ENCODE peak calls at places on chromosomes 7 and 10, in nine cellular contexts. One of them, this sample, is unnamed. For H3K4me1, the result is how much of the 10 kb centered on the place peaks cover.

GRCh38 chr10:117138838-117139580 is 939 bp upstream of the VAX1 start:
- DNase-seq in esophagus squamous epithelium: no peak
- DNase-seq in upper lobe of right lung: no peak
- DNase-seq in neural progenitor cell: peak
- DNase-seq in tibial nerve: no peak
- DNase-seq in left ventricle myocardium inferior: no peak
- DNase-seq in ovary: no peak
- DNase-seq in mammary epithelial cell: no peak
- DNase-seq in hepatocyte: no peak
- DNase-seq in this sample: no peak

GRCh38 chr7:135169141-135169935 is 1.2 kb downstream of the CYREN start:
- DNase-seq in hepatocyte: peak
- DNase-seq in upper lobe of right lung: no peak
- DNase-seq in esophagus squamous epithelium: no peak
- DNase-seq in mammary epithelial cell: peak
- DNase-seq in ovary: peak
- DNase-seq in neural progenitor cell: peak
- DNase-seq in tibial nerve: no peak
- DNase-seq in left ventricle myocardium inferior: no peak
- DNase-seq in this sample: peak

GRCh38 chr7:128236924-128237586 is 4.0 kb upstream of the LEP start:
- DNase-seq in left ventricle myocardium inferior: no peak
- DNase-seq in tibial nerve: no peak
- DNase-seq in upper lobe of right lung: no peak
- DNase-seq in mammary epithelial cell: peak
- DNase-seq in neural progenitor cell: no peak
- DNase-seq in ovary: no peak
- DNase-seq in hepatocyte: no peak
- DNase-seq in esophagus squamous epithelium: no peak
- DNase-seq in this sample: no peak

GRCh38 chr7:127768241-127768640 is 116.2 kb downstream of the SND1 start:
- DNase-seq in hepatocyte: no peak
- DNase-seq in left ventricle myocardium inferior: no peak
- DNase-seq in tibial nerve: no peak
- DNase-seq in upper lobe of right lung: no peak
- DNase-seq in ovary: no peak
- DNase-seq in mammary epithelial cell: peak
- DNase-seq in esophagus squamous epithelium: no peak
- DNase-seq in neural progenitor cell: no peak
- DNase-seq in this sample: no peak

GRCh38 chr10:125262920-125263319 is 102.6 kb upstream of the CTBP2 start:
- DNase-seq in tibial nerve: no peak
- DNase-seq in mammary epithelial cell: no peak
- DNase-seq in ovary: no peak
- DNase-seq in left ventricle myocardium inferior: no peak
- DNase-seq in esophagus squamous epithelium: no peak
- DNase-seq in neural progenitor cell: no peak
- DNase-seq in hepatocyte: no peak
- DNase-seq in upper lobe of right lung: no peak
- DNase-seq in this sample: no peak

GRCh38 chr10:8504436-8504977 is 450.0 kb downstream of the GATA3 start:
- DNase-seq in esophagus squamous epithelium: no peak
- DNase-seq in tibial nerve: no peak
- DNase-seq in ovary: no peak
- DNase-seq in upper lobe of right lung: no peak
- DNase-seq in left ventricle myocardium inferior: no peak
- DNase-seq in neural progenitor cell: peak
- DNase-seq in mammary epithelial cell: no peak
- DNase-seq in hepatocyte: no peak
- DNase-seq in this sample: no peak

GRCh38 chr7:30301751-30302150 is 17.4 kb downstream of the ZNRF2 start:
- DNase-seq in mammary epithelial cell: peak
- DNase-seq in hepatocyte: no peak
- DNase-seq in neural progenitor cell: peak
- DNase-seq in esophagus squamous epithelium: no peak
- DNase-seq in tibial nerve: no peak
- DNase-seq in upper lobe of right lung: no peak
- DNase-seq in ovary: no peak
- DNase-seq in left ventricle myocardium inferior: no peak
- DNase-seq in this sample: no peak

GRCh38 chr10:104327745-104328635 is 10.3 kb downstream of the ITPRIP start:
- DNase-seq in hepatocyte: peak
- DNase-seq in tibial nerve: peak
- DNase-seq in upper lobe of right lung: no peak
- DNase-seq in left ventricle myocardium inferior: no peak
- DNase-seq in esophagus squamous epithelium: no peak
- DNase-seq in ovary: peak
- DNase-seq in mammary epithelial cell: peak
- DNase-seq in neural progenitor cell: peak
- DNase-seq in this sample: peak

GRCh38 chr10:47176206-47176902 is 123.6 kb upstream of the GDF10 start:
- DNase-seq in hepatocyte: no peak
- DNase-seq in upper lobe of right lung: peak
- DNase-seq in esophagus squamous epithelium: no peak
- DNase-seq in left ventricle myocardium inferior: no peak
- DNase-seq in neural progenitor cell: no peak
- DNase-seq in tibial nerve: no peak
- DNase-seq in ovary: no peak
- DNase-seq in mammary epithelial cell: no peak
- DNase-seq in this sample: no peak

GRCh38 chr7:2541291-2542010 is 13.9 kb downstream of the BRAT1 start:
- DNase-seq in left ventricle myocardium inferior: no peak
- DNase-seq in upper lobe of right lung: peak
- DNase-seq in esophagus squamous epithelium: no peak
- DNase-seq in mammary epithelial cell: no peak
- DNase-seq in neural progenitor cell: no peak
- DNase-seq in hepatocyte: no peak
- DNase-seq in tibial nerve: no peak
- DNase-seq in ovary: peak
- DNase-seq in this sample: peak

GRCh38 chr7:8418627-8419245 is 14.7 kb upstream of the NXPH1 start:
- DNase-seq in upper lobe of right lung: no peak
- DNase-seq in ovary: no peak
- DNase-seq in neural progenitor cell: peak
- DNase-seq in esophagus squamous epithelium: no peak
- DNase-seq in tibial nerve: no peak
- DNase-seq in hepatocyte: peak
- DNase-seq in mammary epithelial cell: peak
- DNase-seq in left ventricle myocardium inferior: no peak
- DNase-seq in this sample: no peak

GRCh38 chr7:96723622-96724021 is 14.0 kb upstream of the SEM1 start:
- DNase-seq in tibial nerve: no peak
- DNase-seq in esophagus squamous epithelium: no peak
- DNase-seq in ovary: no peak
- DNase-seq in left ventricle myocardium inferior: no peak
- DNase-seq in upper lobe of right lung: no peak
- DNase-seq in hepatocyte: no peak
- DNase-seq in mammary epithelial cell: peak
- DNase-seq in neural progenitor cell: no peak
- DNase-seq in this sample: no peak

GRCh38 chr10:86757110-86757790 is 831 bp downstream of the BMPR1A start:
- DNase-seq in tibial nerve: peak
- DNase-seq in esophagus squamous epithelium: no peak
- DNase-seq in hepatocyte: peak
- DNase-seq in left ventricle myocardium inferior: peak
- DNase-seq in neural progenitor cell: peak
- DNase-seq in mammary epithelial cell: peak
- DNase-seq in upper lobe of right lung: peak
- DNase-seq in ovary: peak
- DNase-seq in this sample: peak

GRCh38 chr10:33460461-33461294 is 126.2 kb upstream of the NRP1 start:
- DNase-seq in mammary epithelial cell: no peak
- DNase-seq in esophagus squamous epithelium: no peak
- DNase-seq in tibial nerve: no peak
- DNase-seq in hepatocyte: peak
- DNase-seq in left ventricle myocardium inferior: peak
- DNase-seq in ovary: peak
- DNase-seq in upper lobe of right lung: no peak
- DNase-seq in neural progenitor cell: no peak
- DNase-seq in this sample: peak

GRCh38 chr10:131742371-131743000 is 158.3 kb upstream of the PPP2R2D start:
- DNase-seq in neural progenitor cell: no peak
- DNase-seq in ovary: peak
- DNase-seq in esophagus squamous epithelium: no peak
- DNase-seq in tibial nerve: no peak
- DNase-seq in upper lobe of right lung: peak
- DNase-seq in hepatocyte: no peak
- DNase-seq in mammary epithelial cell: no peak
- DNase-seq in left ventricle myocardium inferior: no peak
- DNase-seq in this sample: no peak

GRCh38 chr10:47449102-47449978 is 34.6 kb downstream of the ANXA8 start:
- DNase-seq in upper lobe of right lung: peak
- DNase-seq in tibial nerve: no peak
- DNase-seq in ovary: peak
- DNase-seq in hepatocyte: no peak
- DNase-seq in left ventricle myocardium inferior: no peak
- DNase-seq in neural progenitor cell: no peak
- DNase-seq in mammary epithelial cell: no peak
- DNase-seq in esophagus squamous epithelium: no peak
- DNase-seq in this sample: no peak

GRCh38 chr10:22436893-22437619 is 91.8 kb downstream of the SPAG6 start:
- DNase-seq in left ventricle myocardium inferior: peak
- DNase-seq in neural progenitor cell: peak
- DNase-seq in mammary epithelial cell: peak
- DNase-seq in esophagus squamous epithelium: peak
- DNase-seq in tibial nerve: peak
- DNase-seq in ovary: peak
- DNase-seq in hepatocyte: peak
- DNase-seq in upper lobe of right lung: peak
- DNase-seq in this sample: peak

GRCh38 chr10:86779267-86780017 is 23.0 kb downstream of the BMPR1A start:
- DNase-seq in neural progenitor cell: no peak
- DNase-seq in mammary epithelial cell: no peak
- DNase-seq in hepatocyte: no peak
- DNase-seq in tibial nerve: no peak
- DNase-seq in left ventricle myocardium inferior: no peak
- DNase-seq in esophagus squamous epithelium: no peak
- DNase-seq in upper lobe of right lung: no peak
- DNase-seq in ovary: no peak
- DNase-seq in this sample: no peak

DNA sequence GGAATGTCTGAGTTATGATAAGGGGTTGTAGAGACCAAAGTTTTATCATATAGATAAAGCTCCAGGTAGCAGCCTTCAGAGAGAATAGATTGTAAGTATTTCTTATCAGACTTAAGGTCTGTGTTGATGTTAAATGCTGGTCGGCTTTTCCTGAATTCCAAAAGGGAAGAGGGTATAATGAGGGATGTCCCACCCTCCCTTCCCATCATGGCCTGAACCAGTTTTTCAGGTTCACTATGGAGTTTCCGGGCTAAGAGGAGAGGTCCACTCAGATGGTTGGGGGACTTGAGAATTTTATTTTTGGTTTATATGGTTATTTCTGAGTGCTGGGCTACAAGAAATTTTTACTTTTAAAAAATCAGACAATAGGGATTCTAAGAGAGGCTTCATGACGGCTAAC is 45.2 kb downstream of the HERPUD2 start:
- DNase-seq in tibial nerve: no peak
- DNase-seq in ovary: no peak
- DNase-seq in neural progenitor cell: no peak
- DNase-seq in mammary epithelial cell: no peak
- DNase-seq in hepatocyte: no peak
- DNase-seq in upper lobe of right lung: no peak
- DNase-seq in left ventricle myocardium inferior: no peak
- DNase-seq in esophagus squamous epithelium: no peak
- DNase-seq in this sample: no peak
- H3K4me1 ChIP-seq in tibial nerve: under half
- H3K4me1 ChIP-seq in ovary: under half
- H3K4me1 ChIP-seq in neural progenitor cell: under half
- H3K4me1 ChIP-seq in mammary epithelial cell: under half
- H3K4me1 ChIP-seq in hepatocyte: under half
- H3K4me1 ChIP-seq in upper lobe of right lung: under half
- H3K4me1 ChIP-seq in left ventricle myocardium inferior: under half
- H3K4me1 ChIP-seq in esophagus squamous epithelium: under half
- H3K4me1 ChIP-seq in this sample: under half

GRCh38 chr7:158531661-158532060 is 56.0 kb downstream of the PTPRN2 start:
- DNase-seq in esophagus squamous epithelium: no peak
- DNase-seq in ovary: no peak
- DNase-seq in mammary epithelial cell: no peak
- DNase-seq in upper lobe of right lung: no peak
- DNase-seq in hepatocyte: no peak
- DNase-seq in tibial nerve: no peak
- DNase-seq in neural progenitor cell: no peak
- DNase-seq in left ventricle myocardium inferior: no peak
- DNase-seq in this sample: no peak
- H3K27ac ChIP-seq in esophagus squamous epithelium: no peak
- H3K27ac ChIP-seq in ovary: no peak
- H3K27ac ChIP-seq in mammary epithelial cell: no peak
- H3K27ac ChIP-seq in upper lobe of right lung: no peak
- H3K27ac ChIP-seq in hepatocyte: no peak
- H3K27ac ChIP-seq in tibial nerve: no peak
- H3K27ac ChIP-seq in neural progenitor cell: no peak
- H3K27ac ChIP-seq in left ventricle myocardium inferior: no peak
- H3K27ac ChIP-seq in this sample: no peak

GRCh38 chr7:22251906-22252495 is 105.0 kb downstream of the RAPGEF5 start:
- DNase-seq in neural progenitor cell: peak
- DNase-seq in mammary epithelial cell: no peak
- DNase-seq in left ventricle myocardium inferior: no peak
- DNase-seq in ovary: no peak
- DNase-seq in upper lobe of right lung: no peak
- DNase-seq in hepatocyte: no peak
- DNase-seq in tibial nerve: no peak
- DNase-seq in esophagus squamous epithelium: no peak
- DNase-seq in this sample: no peak

GRCh38 chr7:22255342-22255741 is 101.6 kb downstream of the RAPGEF5 start:
- DNase-seq in left ventricle myocardium inferior: no peak
- DNase-seq in tibial nerve: no peak
- DNase-seq in mammary epithelial cell: no peak
- DNase-seq in neural progenitor cell: no peak
- DNase-seq in esophagus squamous epithelium: no peak
- DNase-seq in ovary: no peak
- DNase-seq in upper lobe of right lung: no peak
- DNase-seq in hepatocyte: no peak
- DNase-seq in this sample: no peak

GRCh38 chr7:22256702-22257101 is 100.3 kb downstream of the RAPGEF5 start:
- DNase-seq in hepatocyte: no peak
- DNase-seq in tibial nerve: no peak
- DNase-seq in mammary epithelial cell: no peak
- DNase-seq in neural progenitor cell: no peak
- DNase-seq in esophagus squamous epithelium: no peak
- DNase-seq in upper lobe of right lung: no peak
- DNase-seq in left ventricle myocardium inferior: no peak
- DNase-seq in ovary: no peak
- DNase-seq in this sample: no peak

GRCh38 chr7:22252886-22253536 is 103.9 kb downstream of the RAPGEF5 start:
- DNase-seq in upper lobe of right lung: no peak
- DNase-seq in left ventricle myocardium inferior: no peak
- DNase-seq in ovary: no peak
- DNase-seq in tibial nerve: no peak
- DNase-seq in hepatocyte: no peak
- DNase-seq in neural progenitor cell: no peak
- DNase-seq in esophagus squamous epithelium: no peak
- DNase-seq in mammary epithelial cell: no peak
- DNase-seq in this sample: no peak

GRCh38 chr7:22255834-22256233 is 101.1 kb downstream of the RAPGEF5 start:
- DNase-seq in neural progenitor cell: peak
- DNase-seq in esophagus squamous epithelium: no peak
- DNase-seq in left ventricle myocardium inferior: no peak
- DNase-seq in ovary: no peak
- DNase-seq in upper lobe of right lung: no peak
- DNase-seq in mammary epithelial cell: no peak
- DNase-seq in tibial nerve: no peak
- DNase-seq in hepatocyte: peak
- DNase-seq in this sample: no peak
- H3K4me3 ChIP-seq in neural progenitor cell: no peak
- H3K4me3 ChIP-seq in esophagus squamous epithelium: no peak
- H3K4me3 ChIP-seq in left ventricle myocardium inferior: no peak
- H3K4me3 ChIP-seq in ovary: no peak
- H3K4me3 ChIP-seq in upper lobe of right lung: no peak
- H3K4me3 ChIP-seq in mammary epithelial cell: no peak
- H3K4me3 ChIP-seq in tibial nerve: no peak
- H3K4me3 ChIP-seq in hepatocyte: no peak
- H3K4me3 ChIP-seq in this sample: no peak

GRCh38 chr10:14558025-14558424 is 216.7 kb downstream of the FAM107B start:
- DNase-seq in hepatocyte: no peak
- DNase-seq in esophagus squamous epithelium: no peak
- DNase-seq in ovary: no peak
- DNase-seq in tibial nerve: no peak
- DNase-seq in left ventricle myocardium inferior: no peak
- DNase-seq in mammary epithelial cell: no peak
- DNase-seq in upper lobe of right lung: no peak
- DNase-seq in neural progenitor cell: no peak
- DNase-seq in this sample: no peak
- H3K4me1 ChIP-seq in hepatocyte: under half
- H3K4me1 ChIP-seq in esophagus squamous epithelium: under half
- H3K4me1 ChIP-seq in ovary: under half
- H3K4me1 ChIP-seq in tibial nerve: under half
- H3K4me1 ChIP-seq in left ventricle myocardium inferior: under half
- H3K4me1 ChIP-seq in mammary epithelial cell: under half
- H3K4me1 ChIP-seq in upper lobe of right lung: under half
- H3K4me1 ChIP-seq in neural progenitor cell: under half
- H3K4me1 ChIP-seq in this sample: under half